ENCODE peak calls at places on chromosomes 3 and 15, in six cellular contexts. O, Y, K, H, F and R are unnamed samples.

GRCh38 chr3:128408693-128409620 is 57.7 kb downstream of the DNAJB8 start:
- DNase-seq in O (no peak), Y (no peak), K (no peak), H (no peak), F (peak), R (no peak)

GRCh38 chr3:148648685-148649352 is 48.9 kb upstream of the AGTR1 start:
- DNase-seq in O (no peak), Y (no peak), K (peak), H (no peak), F (no peak), R (no peak)

GRCh38 chr3:133644768-133645167 is 17.0 kb downstream of the TOPBP1 start:
- DNase-seq in O (no peak), Y (no peak), K (peak), H (no peak), F (no peak), R (no peak)

GRCh38 chr3:72320911-72321385 is 527.3 kb downstream of the SHQ1 start:
- DNase-seq in O (no peak), Y (no peak), K (no peak), H (no peak), F (no peak), R (no peak)

GRCh38 chr3:172218350-172219323 is 179.3 kb downstream of the FNDC3B start:
- DNase-seq in O (no peak), Y (no peak), K (peak), H (no peak), F (no peak), R (no peak)

GRCh38 chr15:72998681-72999466 is 53.4 kb upstream of the NEO1 start:
- DNase-seq in O (no peak), Y (no peak), K (no peak), H (no peak), F (no peak), R (no peak)

GRCh38 chr3:196111939-196112386 is 30.1 kb upstream of the TFRC start:
- DNase-seq in O (no peak), Y (no peak), K (no peak), H (no peak), F (no peak), R (no peak)

GRCh38 chr15:47717036-47717611 is at the start of gene SEMA6D:
- DNase-seq in O (no peak), Y (peak), K (peak), H (peak), F (no peak), R (no peak)

GRCh38 chr3:37321260-37321852 is 147.0 kb upstream of the LRRFIP2 start:
- DNase-seq in O (no peak), Y (no peak), K (no peak), H (no peak), F (no peak), R (no peak)

GRCh38 chr15:73518180-73518862 is 75.4 kb downstream of the REC114 start:
- DNase-seq in O (no peak), Y (no peak), K (no peak), H (no peak), F (no peak), R (no peak)

GRCh38 chr15:37245358-37245757 is 145.0 kb upstream of the MEIS2 start:
- DNase-seq in O (no peak), Y (no peak), K (no peak), H (no peak), F (no peak), R (no peak)

GRCh38 chr3:183490653-183491052 is 62.2 kb upstream of the MCF2L2 start:
- DNase-seq in O (no peak), Y (no peak), K (no peak), H (no peak), F (no peak), R (no peak)

GRCh38 chr3:195080125-195080524 is 190.8 kb downstream of the XXYLT1 start:
- DNase-seq in O (no peak), Y (no peak), K (no peak), H (no peak), F (peak), R (no peak)

GRCh38 chr15:67678948-67679347 is 136.4 kb downstream of the MAP2K5 start:
- DNase-seq in O (no peak), Y (no peak), K (no peak), H (no peak), F (no peak), R (no peak)

GRCh38 chr3:126476166-126476975 is 680 bp upstream of the ZXDC start:
- DNase-seq in O (peak), Y (peak), K (no peak), H (peak), F (peak), R (peak)

GRCh38 chr3:143060906-143061305 is 58.7 kb upstream of the CHST2 start:
- DNase-seq in O (no peak), Y (no peak), K (no peak), H (no peak), F (peak), R (no peak)

GRCh38 chr3:185532881-185533280 is 19.5 kb downstream of the LIPH start:
- DNase-seq in O (no peak), Y (no peak), K (no peak), H (peak), F (no peak), R (no peak)

GRCh38 chr15:85704021-85704420 is 90.7 kb downstream of the KLHL25 start:
- DNase-seq in O (no peak), Y (no peak), K (no peak), H (no peak), F (no peak), R (peak)

GRCh38 chr3:149471991-149472390 is 2.5 kb upstream of the TM4SF4 start:
- DNase-seq in O (no peak), Y (no peak), K (peak), H (no peak), F (no peak), R (no peak)

GRCh38 chr3:149339931-149340309 is 6.5 kb upstream of the TM4SF18 start:
- DNase-seq in O (peak), Y (peak), K (peak), H (no peak), F (peak), R (no peak)

GRCh38 chr3:145750657-145751056 is 410.3 kb downstream of the PLOD2 start:
- DNase-seq in O (no peak), Y (no peak), K (no peak), H (no peak), F (no peak), R (no peak)

GRCh38 chr3:185308126-185308754 is 54.4 kb upstream of the EHHADH start:
- DNase-seq in O (peak), Y (no peak), K (peak), H (peak), F (peak), R (peak)

GRCh38 chr3:146968204-146968651 is 363.1 kb upstream of the PLSCR5 start:
- DNase-seq in O (no peak), Y (no peak), K (peak), H (no peak), F (no peak), R (no peak)

GRCh38 chr15:57591822-57592367 is at the start of gene MYZAP:
- DNase-seq in O (no peak), Y (peak), K (peak), H (peak), F (no peak), R (no peak)

GRCh38 chr3:164465172-164465571 is 613.1 kb downstream of the SI start:
- DNase-seq in O (no peak), Y (no peak), K (no peak), H (no peak), F (no peak), R (no peak)

GRCh38 chr3:174280186-174280585 is 578.9 kb upstream of the NAALADL2 start:
- DNase-seq in O (no peak), Y (no peak), K (no peak), H (no peak), F (no peak), R (no peak)

GRCh38 chr3:112126501-112126900 is 6.5 kb downstream of the GCSAM start:
- DNase-seq in O (no peak), Y (no peak), K (peak), H (no peak), F (no peak), R (peak)

GRCh38 chr15:98905981-98906711 is 101.4 kb downstream of the PGPEP1L start:
- DNase-seq in O (no peak), Y (peak), K (peak), H (no peak), F (no peak), R (no peak)